ENCODE peak calls at places on chromosomes 5 and 9, in five cellular contexts. One of them, this sample, is unnamed.

GRCh38 chr9:127204771-127205470 is 59.7 kb upstream of the GARNL3 start:
- DNase-seq in HepG2: peak
- DNase-seq in H1: no peak
- DNase-seq in SK-N-SH: peak
- DNase-seq in GM12891: no peak
- DNase-seq in this sample: no peak

GRCh38 chr9:131290039-131290766 is 680 bp downstream of the PLPP7 start:
- DNase-seq in HepG2: no peak
- DNase-seq in GM12891: no peak
- DNase-seq in H1: no peak
- DNase-seq in SK-N-SH: peak
- DNase-seq in this sample: no peak

GRCh38 chr5:10695759-10696543 is 65.1 kb downstream of the DAP start:
- DNase-seq in SK-N-SH: no peak
- DNase-seq in GM12891: no peak
- DNase-seq in H1: no peak
- DNase-seq in HepG2: no peak
- DNase-seq in this sample: no peak

GRCh38 chr5:149853019-149853648 is 91.5 kb downstream of the PDE6A start:
- DNase-seq in HepG2: peak
- DNase-seq in SK-N-SH: peak
- DNase-seq in H1: peak
- DNase-seq in GM12891: peak
- DNase-seq in this sample: peak

GRCh38 chr9:121278535-121279169 is 10.7 kb downstream of the GSN start:
- DNase-seq in SK-N-SH: peak
- DNase-seq in H1: no peak
- DNase-seq in HepG2: no peak
- DNase-seq in GM12891: peak
- DNase-seq in this sample: no peak

GRCh38 chr9:133089271-133089671 is 27.5 kb downstream of the CEL start:
- DNase-seq in H1: no peak
- DNase-seq in HepG2: no peak
- DNase-seq in GM12891: no peak
- DNase-seq in SK-N-SH: no peak
- DNase-seq in this sample: no peak

GRCh38 chr5:73325546-73325945 is 123.0 kb downstream of the FOXD1 start:
- DNase-seq in H1: no peak
- DNase-seq in HepG2: no peak
- DNase-seq in SK-N-SH: no peak
- DNase-seq in GM12891: no peak
- DNase-seq in this sample: no peak

GRCh38 chr9:133141833-133142594 is 21.0 kb upstream of the RALGDS start:
- DNase-seq in SK-N-SH: peak
- DNase-seq in H1: no peak
- DNase-seq in HepG2: no peak
- DNase-seq in GM12891: peak
- DNase-seq in this sample: peak

GRCh38 chr9:8071445-8071798 is 271.8 kb upstream of the DMAC1 start:
- DNase-seq in HepG2: no peak
- DNase-seq in H1: no peak
- DNase-seq in SK-N-SH: no peak
- DNase-seq in GM12891: no peak
- DNase-seq in this sample: no peak

GRCh38 chr9:125540497-125540896 is 166.5 kb downstream of the MAPKAP1 start:
- DNase-seq in HepG2: no peak
- DNase-seq in SK-N-SH: no peak
- DNase-seq in H1: no peak
- DNase-seq in GM12891: no peak
- DNase-seq in this sample: no peak

GRCh38 chr5:124315746-124316415 is 430.6 kb downstream of the ZNF608 start:
- DNase-seq in H1: no peak
- DNase-seq in SK-N-SH: no peak
- DNase-seq in HepG2: no peak
- DNase-seq in GM12891: no peak
- DNase-seq in this sample: no peak

GRCh38 chr5:124318661-124319060 is 427.8 kb downstream of the ZNF608 start:
- DNase-seq in H1: no peak
- DNase-seq in SK-N-SH: no peak
- DNase-seq in GM12891: no peak
- DNase-seq in HepG2: no peak
- DNase-seq in this sample: no peak

GRCh38 chr5:124317471-124317870 is 429.0 kb downstream of the ZNF608 start:
- DNase-seq in H1: no peak
- DNase-seq in HepG2: no peak
- DNase-seq in GM12891: no peak
- DNase-seq in SK-N-SH: no peak
- DNase-seq in this sample: no peak
- TF ChIP-seq TAF1 in H1: no peak
- TF ChIP-seq TAF1 in HepG2: no peak
- TF ChIP-seq TAF1 in GM12891: no peak
- TF ChIP-seq TAF1 in SK-N-SH: no peak
- TF ChIP-seq TAF1 in this sample: no peak

DNA sequence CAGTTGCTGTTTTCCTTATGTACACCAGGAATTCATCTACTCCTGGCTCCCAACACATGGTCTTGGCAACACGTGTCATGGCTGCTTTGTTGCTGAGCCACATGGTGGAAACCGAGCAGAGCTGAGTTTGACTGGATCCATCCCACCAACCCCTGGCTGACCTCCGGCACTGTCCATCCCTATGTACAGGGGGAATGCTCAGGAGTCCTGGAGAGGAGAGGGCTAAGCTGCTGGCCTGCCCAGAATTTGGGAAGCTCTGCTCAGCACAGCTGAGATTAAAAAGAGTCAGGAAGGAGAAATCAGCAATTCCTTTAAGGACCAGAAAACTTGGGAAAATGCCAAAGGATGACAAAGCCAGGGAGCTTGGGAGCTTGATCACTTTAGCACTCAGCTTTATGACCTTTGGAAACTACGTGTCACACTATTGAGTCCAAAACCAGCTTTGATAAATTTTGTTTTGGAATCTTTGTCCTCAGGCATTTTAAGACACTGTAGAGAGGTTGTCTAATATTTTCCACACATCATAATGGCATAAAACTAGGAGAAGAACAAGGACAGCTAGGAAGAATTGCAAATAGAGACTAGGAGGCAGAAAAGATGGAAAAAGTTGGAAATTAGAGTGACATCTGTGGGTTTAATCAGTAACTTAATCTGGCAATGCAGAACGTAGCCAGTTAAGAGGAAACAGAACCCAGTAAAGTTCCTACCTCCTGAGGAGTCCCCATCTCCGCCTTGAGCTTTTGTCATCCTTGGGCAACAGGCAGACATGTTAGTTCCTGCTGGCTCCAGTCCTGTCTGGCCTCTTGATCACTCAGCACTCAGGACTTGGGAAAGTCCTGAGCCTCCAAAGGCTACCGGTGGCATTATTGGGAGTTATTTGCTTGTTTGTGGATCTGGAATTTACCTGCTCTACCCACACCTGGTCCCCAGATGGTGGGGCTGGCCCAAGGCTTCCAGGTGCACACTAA is 62.5 kb upstream of the PLPP1 start:
- DNase-seq in HepG2: no peak
- DNase-seq in SK-N-SH: no peak
- DNase-seq in H1: no peak
- DNase-seq in GM12891: no peak
- DNase-seq in this sample: no peak
- TF ChIP-seq POLR2AphosphoS5 in HepG2: no peak
- TF ChIP-seq POLR2AphosphoS5 in SK-N-SH: no peak
- TF ChIP-seq POLR2AphosphoS5 in H1: no peak
- TF ChIP-seq POLR2AphosphoS5 in GM12891: no peak
- TF ChIP-seq POLR2AphosphoS5 in this sample: no peak

GRCh38 chr9:110926828-110927227 is 111.4 kb downstream of the LPAR1 start:
- DNase-seq in HepG2: no peak
- DNase-seq in SK-N-SH: no peak
- DNase-seq in H1: no peak
- DNase-seq in GM12891: no peak
- DNase-seq in this sample: no peak
- TF ChIP-seq TAF1 in HepG2: no peak
- TF ChIP-seq TAF1 in SK-N-SH: no peak
- TF ChIP-seq TAF1 in H1: no peak
- TF ChIP-seq TAF1 in GM12891: no peak
- TF ChIP-seq TAF1 in this sample: no peak

GRCh38 chr9:99172129-99173091 is 49.3 kb downstream of the ALG2 start:
- DNase-seq in GM12891: no peak
- DNase-seq in HepG2: peak
- DNase-seq in H1: no peak
- DNase-seq in SK-N-SH: no peak
- DNase-seq in this sample: no peak
- TF ChIP-seq POLR2AphosphoS5 in GM12891: no peak
- TF ChIP-seq POLR2AphosphoS5 in HepG2: no peak
- TF ChIP-seq POLR2AphosphoS5 in H1: no peak
- TF ChIP-seq POLR2AphosphoS5 in SK-N-SH: no peak
- TF ChIP-seq POLR2AphosphoS5 in this sample: no peak

DNA sequence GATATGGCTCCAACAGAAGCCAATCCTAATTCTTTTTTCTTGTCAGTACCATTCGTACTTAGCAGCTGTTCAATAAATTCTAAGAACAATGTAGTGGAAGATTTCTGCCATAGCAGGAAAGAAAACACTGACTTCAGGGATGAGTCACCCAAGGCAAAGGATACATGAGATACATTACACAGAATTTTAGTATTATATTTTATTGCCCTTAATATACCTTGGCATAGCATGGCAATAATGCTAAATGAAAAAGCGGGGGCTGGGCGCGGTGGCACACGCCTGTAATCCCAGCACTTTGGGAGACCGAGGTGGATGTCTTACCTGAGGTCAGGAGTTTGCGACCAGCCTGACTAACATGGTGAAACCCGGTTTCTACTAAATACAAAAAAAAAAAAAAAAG is 619.1 kb upstream of the DAB2 start:
- DNase-seq in GM12891: no peak
- DNase-seq in HepG2: no peak
- DNase-seq in H1: no peak
- DNase-seq in SK-N-SH: no peak
- DNase-seq in this sample: no peak
- TF ChIP-seq TAF1 in GM12891: no peak
- TF ChIP-seq TAF1 in HepG2: no peak
- TF ChIP-seq TAF1 in H1: no peak
- TF ChIP-seq TAF1 in SK-N-SH: no peak
- TF ChIP-seq TAF1 in this sample: no peak

DNA sequence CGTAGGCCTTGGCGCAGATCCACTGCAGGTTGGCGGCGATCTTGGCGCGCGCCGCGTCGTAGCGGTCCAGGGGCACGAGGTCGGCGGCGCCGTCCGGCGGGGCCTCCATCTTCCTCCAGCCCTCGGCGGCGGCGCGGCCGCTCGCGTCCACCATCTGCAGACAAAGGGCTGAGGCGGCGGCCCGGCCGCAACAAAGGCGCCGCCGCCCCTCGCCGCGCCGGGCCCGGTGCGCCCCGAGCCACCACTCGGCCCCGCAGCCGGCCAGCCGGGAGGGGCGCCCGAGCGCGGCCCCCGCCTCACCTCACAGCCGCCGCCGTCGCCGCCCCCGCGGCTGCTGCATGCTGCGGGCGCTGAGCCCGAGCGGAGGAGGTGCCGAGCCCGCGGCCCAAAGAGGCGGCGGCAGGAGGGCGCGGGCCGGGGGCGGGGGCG is 326 bp downstream of the CAMSAP1 start:
- DNase-seq in H1: no peak
- DNase-seq in GM12891: no peak
- DNase-seq in HepG2: no peak
- DNase-seq in SK-N-SH: no peak
- DNase-seq in this sample: no peak
- TF ChIP-seq POLR2AphosphoS5 in H1: no peak
- TF ChIP-seq POLR2AphosphoS5 in GM12891: no peak
- TF ChIP-seq POLR2AphosphoS5 in HepG2: no peak
- TF ChIP-seq POLR2AphosphoS5 in SK-N-SH: no peak
- TF ChIP-seq POLR2AphosphoS5 in this sample: no peak

DNA sequence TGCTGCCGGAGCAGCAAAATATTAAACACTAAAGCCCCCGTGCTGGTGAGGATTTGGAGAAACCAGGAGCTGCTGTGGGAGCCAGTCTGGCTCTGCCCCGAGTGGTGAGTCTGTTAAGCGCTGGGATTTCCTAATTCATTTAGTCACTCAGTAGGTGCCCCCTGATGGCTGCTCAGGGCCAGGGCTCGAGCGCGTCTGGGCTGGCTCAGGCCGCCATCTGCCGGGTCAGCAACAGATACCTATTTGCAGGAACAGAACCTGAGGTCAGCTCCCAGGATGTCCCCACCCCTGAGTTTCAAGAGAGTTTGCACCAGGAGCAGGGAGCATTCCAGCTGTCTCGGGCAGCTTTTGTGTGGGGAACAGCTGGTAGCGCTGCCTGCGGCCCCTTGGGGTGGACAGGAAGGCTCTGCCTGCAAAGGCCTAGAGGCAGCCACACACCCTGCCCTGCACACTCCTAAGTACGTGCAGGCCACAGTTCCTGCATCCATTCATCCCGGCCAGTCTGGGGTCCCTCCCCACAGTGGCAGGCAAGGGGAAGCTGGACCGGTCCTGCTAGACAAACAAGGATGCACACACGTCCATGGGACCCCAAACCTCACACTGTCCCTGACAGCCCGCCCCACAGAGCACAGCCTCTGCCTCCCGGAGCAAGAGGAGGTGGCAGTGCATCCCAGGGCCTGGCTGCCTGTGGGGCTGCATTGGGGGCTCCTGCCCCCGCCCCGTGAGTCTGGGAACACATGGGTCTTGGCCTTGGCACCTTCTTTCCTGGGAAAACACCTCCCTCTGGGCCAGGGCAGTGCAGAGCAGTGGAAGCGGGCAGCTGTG is 83.7 kb downstream of the ADAMTS2 start:
- DNase-seq in HepG2: peak
- DNase-seq in H1: peak
- DNase-seq in SK-N-SH: peak
- DNase-seq in GM12891: no peak
- DNase-seq in this sample: no peak
- TF ChIP-seq TAF1 in HepG2: no peak
- TF ChIP-seq TAF1 in H1: no peak
- TF ChIP-seq TAF1 in SK-N-SH: no peak
- TF ChIP-seq TAF1 in GM12891: no peak
- TF ChIP-seq TAF1 in this sample: no peak

This sample was measured in GM12892.